ENCODE peak calls at places on chromosomes 5 and 9, in nine cellular contexts. One of them, this sample, is unnamed.

GRCh38 chr5:178437296-178438075 is 152.7 kb downstream of the COL23A1 start:
- DNase-seq in endothelial cell: no peak
- DNase-seq in pulmonary artery endothelial cell: no peak
- DNase-seq in GM18507: no peak
- DNase-seq in NB4: no peak
- DNase-seq in stimulated activated CD4-positive, alpha-beta T cell treated with anti-CD3 and anti-CD28 coated beads, Interleukin-1b, Interleukin-23, amount 100 ng/mL, for 24 hours: no peak
- DNase-seq in M059J: no peak
- DNase-seq in activated T-cell treated with anti-CD3 and anti-CD28 coated beads, Interleukin-2, amount 50 U/mL, for 72 hours: no peak
- DNase-seq in Kasumi-1: no peak
- DNase-seq in this sample: no peak

GRCh38 chr5:159132429-159133040 is 32.8 kb upstream of the EBF1 start:
- DNase-seq in NB4: no peak
- DNase-seq in activated T-cell treated with anti-CD3 and anti-CD28 coated beads, Interleukin-2, amount 50 U/mL, for 72 hours: no peak
- DNase-seq in stimulated activated CD4-positive, alpha-beta T cell treated with anti-CD3 and anti-CD28 coated beads, Interleukin-1b, Interleukin-23, amount 100 ng/mL, for 24 hours: no peak
- DNase-seq in endothelial cell: no peak
- DNase-seq in M059J: peak; percentile 36
- DNase-seq in pulmonary artery endothelial cell: no peak
- DNase-seq in Kasumi-1: no peak
- DNase-seq in GM18507: no peak
- DNase-seq in this sample: no peak

GRCh38 chr9:17484906-17485305 is 94.0 kb upstream of the SH3GL2 start:
- DNase-seq in GM18507: no peak
- DNase-seq in NB4: no peak
- DNase-seq in stimulated activated CD4-positive, alpha-beta T cell treated with anti-CD3 and anti-CD28 coated beads, Interleukin-1b, Interleukin-23, amount 100 ng/mL, for 24 hours: no peak
- DNase-seq in pulmonary artery endothelial cell: no peak
- DNase-seq in Kasumi-1: no peak
- DNase-seq in M059J: no peak
- DNase-seq in endothelial cell: no peak
- DNase-seq in activated T-cell treated with anti-CD3 and anti-CD28 coated beads, Interleukin-2, amount 50 U/mL, for 72 hours: no peak
- DNase-seq in this sample: no peak

GRCh38 chr9:134175808-134176598 is 11.6 kb upstream of the RNU6ATAC start:
- DNase-seq in pulmonary artery endothelial cell: no peak
- DNase-seq in endothelial cell: no peak
- DNase-seq in NB4: peak; percentile 33
- DNase-seq in M059J: no peak
- DNase-seq in stimulated activated CD4-positive, alpha-beta T cell treated with anti-CD3 and anti-CD28 coated beads, Interleukin-1b, Interleukin-23, amount 100 ng/mL, for 24 hours: no peak
- DNase-seq in activated T-cell treated with anti-CD3 and anti-CD28 coated beads, Interleukin-2, amount 50 U/mL, for 72 hours: no peak
- DNase-seq in GM18507: no peak
- DNase-seq in Kasumi-1: no peak
- DNase-seq in this sample: no peak

GRCh38 chr9:1100945-1101344 is 50.8 kb downstream of the DMRT2 start:
- DNase-seq in stimulated activated CD4-positive, alpha-beta T cell treated with anti-CD3 and anti-CD28 coated beads, Interleukin-1b, Interleukin-23, amount 100 ng/mL, for 24 hours: no peak
- DNase-seq in M059J: peak; percentile 22
- DNase-seq in NB4: peak; percentile 64
- DNase-seq in pulmonary artery endothelial cell: no peak
- DNase-seq in GM18507: no peak
- DNase-seq in Kasumi-1: no peak
- DNase-seq in activated T-cell treated with anti-CD3 and anti-CD28 coated beads, Interleukin-2, amount 50 U/mL, for 72 hours: no peak
- DNase-seq in endothelial cell: peak; percentile 70
- DNase-seq in this sample: peak; percentile 9

GRCh38 chr9:10855847-10856246 is 243.0 kb upstream of the PTPRD start:
- DNase-seq in pulmonary artery endothelial cell: no peak
- DNase-seq in endothelial cell: peak; percentile 17
- DNase-seq in activated T-cell treated with anti-CD3 and anti-CD28 coated beads, Interleukin-2, amount 50 U/mL, for 72 hours: no peak
- DNase-seq in stimulated activated CD4-positive, alpha-beta T cell treated with anti-CD3 and anti-CD28 coated beads, Interleukin-1b, Interleukin-23, amount 100 ng/mL, for 24 hours: no peak
- DNase-seq in Kasumi-1: peak; percentile 1
- DNase-seq in M059J: no peak
- DNase-seq in NB4: peak; percentile 31
- DNase-seq in GM18507: no peak
- DNase-seq in this sample: no peak

GRCh38 chr5:68922172-68922987 is 171.4 kb upstream of the SLC30A5 start:
- DNase-seq in GM18507: no peak
- DNase-seq in pulmonary artery endothelial cell: no peak
- DNase-seq in NB4: no peak
- DNase-seq in activated T-cell treated with anti-CD3 and anti-CD28 coated beads, Interleukin-2, amount 50 U/mL, for 72 hours: no peak
- DNase-seq in Kasumi-1: no peak
- DNase-seq in M059J: no peak
- DNase-seq in endothelial cell: no peak
- DNase-seq in stimulated activated CD4-positive, alpha-beta T cell treated with anti-CD3 and anti-CD28 coated beads, Interleukin-1b, Interleukin-23, amount 100 ng/mL, for 24 hours: no peak
- DNase-seq in this sample: no peak

GRCh38 chr9:89642789-89643188 is 38.0 kb downstream of the GADD45G start:
- DNase-seq in NB4: no peak
- DNase-seq in activated T-cell treated with anti-CD3 and anti-CD28 coated beads, Interleukin-2, amount 50 U/mL, for 72 hours: no peak
- DNase-seq in endothelial cell: no peak
- DNase-seq in stimulated activated CD4-positive, alpha-beta T cell treated with anti-CD3 and anti-CD28 coated beads, Interleukin-1b, Interleukin-23, amount 100 ng/mL, for 24 hours: no peak
- DNase-seq in M059J: peak; percentile 58
- DNase-seq in Kasumi-1: no peak
- DNase-seq in GM18507: no peak
- DNase-seq in pulmonary artery endothelial cell: no peak
- DNase-seq in this sample: no peak

GRCh38 chr5:179258001-179258921 is 87.0 kb downstream of the ADAMTS2 start:
- DNase-seq in NB4: no peak
- DNase-seq in stimulated activated CD4-positive, alpha-beta T cell treated with anti-CD3 and anti-CD28 coated beads, Interleukin-1b, Interleukin-23, amount 100 ng/mL, for 24 hours: no peak
- DNase-seq in Kasumi-1: no peak
- DNase-seq in pulmonary artery endothelial cell: no peak
- DNase-seq in activated T-cell treated with anti-CD3 and anti-CD28 coated beads, Interleukin-2, amount 50 U/mL, for 72 hours: no peak
- DNase-seq in endothelial cell: no peak
- DNase-seq in GM18507: no peak
- DNase-seq in M059J: no peak
- DNase-seq in this sample: no peak

GRCh38 chr5:95861858-95862561 is 39.5 kb upstream of the GLRX start:
- DNase-seq in GM18507: no peak
- DNase-seq in pulmonary artery endothelial cell: no peak
- DNase-seq in Kasumi-1: no peak
- DNase-seq in NB4: peak; percentile 27
- DNase-seq in stimulated activated CD4-positive, alpha-beta T cell treated with anti-CD3 and anti-CD28 coated beads, Interleukin-1b, Interleukin-23, amount 100 ng/mL, for 24 hours: no peak
- DNase-seq in activated T-cell treated with anti-CD3 and anti-CD28 coated beads, Interleukin-2, amount 50 U/mL, for 72 hours: peak; percentile 43
- DNase-seq in endothelial cell: no peak
- DNase-seq in M059J: peak; percentile 93
- DNase-seq in this sample: no peak

GRCh38 chr9:135224921-135225541 is 137.6 kb downstream of the OLFM1 start:
- DNase-seq in pulmonary artery endothelial cell: no peak
- DNase-seq in stimulated activated CD4-positive, alpha-beta T cell treated with anti-CD3 and anti-CD28 coated beads, Interleukin-1b, Interleukin-23, amount 100 ng/mL, for 24 hours: no peak
- DNase-seq in NB4: no peak
- DNase-seq in activated T-cell treated with anti-CD3 and anti-CD28 coated beads, Interleukin-2, amount 50 U/mL, for 72 hours: no peak
- DNase-seq in Kasumi-1: no peak
- DNase-seq in GM18507: no peak
- DNase-seq in M059J: no peak
- DNase-seq in endothelial cell: no peak
- DNase-seq in this sample: no peak

GRCh38 chr9:120742951-120743416 is 28.7 kb upstream of the MEGF9 start:
- DNase-seq in activated T-cell treated with anti-CD3 and anti-CD28 coated beads, Interleukin-2, amount 50 U/mL, for 72 hours: no peak
- DNase-seq in M059J: peak; percentile 63
- DNase-seq in GM18507: peak; percentile 48
- DNase-seq in NB4: peak; percentile 66
- DNase-seq in endothelial cell: no peak
- DNase-seq in Kasumi-1: peak; percentile 69
- DNase-seq in pulmonary artery endothelial cell: no peak
- DNase-seq in stimulated activated CD4-positive, alpha-beta T cell treated with anti-CD3 and anti-CD28 coated beads, Interleukin-1b, Interleukin-23, amount 100 ng/mL, for 24 hours: no peak
- DNase-seq in this sample: no peak

GRCh38 chr9:1005043-1005667 is 28.7 kb downstream of the DMRT3 start:
- DNase-seq in endothelial cell: peak; percentile 42
- DNase-seq in M059J: peak; percentile 72
- DNase-seq in stimulated activated CD4-positive, alpha-beta T cell treated with anti-CD3 and anti-CD28 coated beads, Interleukin-1b, Interleukin-23, amount 100 ng/mL, for 24 hours: no peak
- DNase-seq in Kasumi-1: peak; percentile 45
- DNase-seq in GM18507: no peak
- DNase-seq in activated T-cell treated with anti-CD3 and anti-CD28 coated beads, Interleukin-2, amount 50 U/mL, for 72 hours: peak; percentile 10
- DNase-seq in NB4: peak; percentile 91
- DNase-seq in pulmonary artery endothelial cell: peak; percentile 4
- DNase-seq in this sample: peak; percentile 41

GRCh38 chr9:73200694-73201432 is 49.2 kb downstream of the ANXA1 start:
- DNase-seq in pulmonary artery endothelial cell: no peak
- DNase-seq in NB4: peak; percentile 27
- DNase-seq in Kasumi-1: peak; percentile 47
- DNase-seq in activated T-cell treated with anti-CD3 and anti-CD28 coated beads, Interleukin-2, amount 50 U/mL, for 72 hours: no peak
- DNase-seq in endothelial cell: no peak
- DNase-seq in GM18507: no peak
- DNase-seq in M059J: peak; percentile 50
- DNase-seq in stimulated activated CD4-positive, alpha-beta T cell treated with anti-CD3 and anti-CD28 coated beads, Interleukin-1b, Interleukin-23, amount 100 ng/mL, for 24 hours: no peak
- DNase-seq in this sample: no peak

This sample was measured in stromal cell of bone marrow.